ENCODE peak calls at places on chromosome 2, in six cellular contexts. A is adrenal gland, K is transverse colon, Q is GM12878, Z is suprapubic skin, P is heart left ventricle. G is an unnamed sample. For H3K27me3, the result is how much of the 10 kb centered on the place peaks cover.

GRCh38 chr2:196249860-196250259 is 78.5 kb upstream of the STK17B start:
- DNase-seq in Q (no peak), Z (no peak), P (no peak), K (peak), A (no peak), G (no peak)

GRCh38 chr2:174623106-174623680 is 25.6 kb upstream of the WIPF1 start:
- DNase-seq in K (no peak), P (no peak), Q (no peak), Z (no peak), A (no peak), G (no peak)

GRCh38 chr2:66494708-66495107 is 59.8 kb downstream of the MEIS1 start:
- DNase-seq in A (peak), Q (no peak), K (peak), P (no peak), Z (no peak), G (peak)

GRCh38 chr2:223697921-223698645 is 95.9 kb upstream of the SCG2 start:
- DNase-seq in A (no peak), K (no peak), Z (no peak), Q (no peak), P (no peak), G (no peak)

GRCh38 chr2:166158546-166158945 is 30.7 kb upstream of the SCN1A start:
- DNase-seq in Z (no peak), A (no peak), P (no peak), K (no peak), Q (no peak), G (no peak)

GRCh38 chr2:70937866-70938579 is 2.3 kb downstream of the ATP6V1B1 start:
- DNase-seq in A (no peak), P (no peak), K (no peak), Z (peak), Q (no peak), G (no peak)

GRCh38 chr2:36423172-36423571 is 67.6 kb downstream of the CRIM1 start:
- DNase-seq in A (no peak), P (no peak), Q (no peak), Z (no peak), K (peak), G (no peak)

GRCh38 chr2:99389946-99390345 is 52.8 kb downstream of the EIF5B start:
- DNase-seq in Z (no peak), Q (no peak), K (no peak), A (no peak), P (no peak), G (no peak)

GRCh38 chr2:216006164-216006663 is 7.1 kb downstream of the MREG start:
- DNase-seq in Z (no peak), Q (peak), P (no peak), A (peak), K (peak), G (peak)

GRCh38 chr2:195732569-195732968 is 75.5 kb downstream of the SLC39A10 start:
- DNase-seq in Z (no peak), Q (no peak), A (no peak), P (no peak), K (no peak), G (no peak)

GRCh38 chr2:127410871-127411396 is 7.3 kb upstream of the PROC start:
- DNase-seq in A (peak), K (no peak), Q (no peak), P (no peak), Z (no peak), G (no peak)

GRCh38 chr2:68252407-68253210 is at the start of gene PPP3R1:
- DNase-seq in K (peak), A (peak), Q (peak), Z (peak), P (peak), G (peak)

GRCh38 chr2:65053199-65053598 is 3.0 kb upstream of the CEP68 start:
- DNase-seq in K (peak), Q (peak), A (no peak), Z (no peak), P (no peak), G (no peak)

GRCh38 chr2:74206180-74206688 is 7.8 kb downstream of the MTHFD2 start:
- DNase-seq in Z (no peak), P (no peak), Q (peak), K (peak), A (no peak), G (no peak)

GRCh38 chr2:160289803-160290202 is 89.7 kb upstream of the ITGB6 start:
- DNase-seq in A (no peak), Z (no peak), P (no peak), Q (no peak), K (no peak), G (no peak)

GRCh38 chr2:187079901-187080300 is 230.9 kb upstream of the ZSWIM2 start:
- DNase-seq in Q (no peak), K (no peak), Z (no peak), A (no peak), P (no peak), G (no peak)

GRCh38 chr2:10352361-10352760 is 49.7 kb downstream of the HPCAL1 start:
- DNase-seq in Z (no peak), Q (no peak), A (no peak), K (no peak), P (no peak), G (no peak)

GRCh38 chr2:26550276-26551015 is 72.5 kb upstream of the OTOF start:
- DNase-seq in A (no peak), K (no peak), Z (peak), P (no peak), Q (no peak), G (no peak)

GRCh38 chr2:9473985-9474360 is 378 bp upstream of the IAH1 start:
- DNase-seq in A (peak), K (peak), Q (no peak), P (peak), Z (peak), G (peak)

GRCh38 chr2:157185828-157186227 is 71.7 kb upstream of the GALNT5 start:
- DNase-seq in Q (no peak), P (no peak), Z (no peak), K (no peak), A (no peak), G (no peak)

GRCh38 chr2:212520340-212520739 is 18.3 kb downstream of the ERBB4 start:
- DNase-seq in Q (no peak), A (no peak), Z (no peak), P (no peak), K (no peak), G (no peak)

GRCh38 chr2:120013569-120014223 is 819 bp downstream of the EPB41L5 start:
- DNase-seq in Z (no peak), Q (no peak), P (no peak), A (peak), K (peak), G (no peak)

GRCh38 chr2:100882645-100883613 is 63.0 kb downstream of the NPAS2 start:
- DNase-seq in Z (no peak), Q (no peak), P (no peak), A (peak), K (peak), G (no peak)

GRCh38 chr2:40554665-40555294 is 102.9 kb upstream of the SLC8A1 start:
- DNase-seq in Z (peak), Q (peak), A (peak), K (peak), P (no peak), G (no peak)

GRCh38 chr2:205913668-205914067 is 172.3 kb downstream of the INO80D start:
- DNase-seq in A (no peak), Z (no peak), K (no peak), Q (no peak), P (no peak), G (no peak)

GRCh38 chr2:227643990-227644551 is 22.5 kb upstream of the SCYGR5 start:
- DNase-seq in Z (no peak), A (no peak), Q (no peak), K (no peak), P (no peak), G (no peak)

GRCh38 chr2:9001229-9001628 is 2.3 kb downstream of the MBOAT2 start:
- DNase-seq in P (no peak), K (peak), Q (no peak), A (no peak), Z (no peak), G (no peak)

GRCh38 chr2:98377569-98377968 is 31.3 kb downstream of the CNGA3 start:
- DNase-seq in Z (no peak), Q (no peak), P (no peak), A (no peak), K (no peak), G (no peak)

GRCh38 chr2:197889041-197889440 is 84.6 kb downstream of the PLCL1 start:
- DNase-seq in Q (peak), K (no peak), P (no peak), Z (no peak), A (no peak), G (no peak)

GRCh38 chr2:100865819-100866462 is 46.0 kb downstream of the NPAS2 start:
- DNase-seq in Q (no peak), Z (peak), K (no peak), A (no peak), P (no peak), G (no peak)

GRCh38 chr2:153057743-153058142 is 339.3 kb downstream of the ARL6IP6 start:
- DNase-seq in A (no peak), K (no peak), Z (no peak), Q (no peak), P (no peak), G (no peak)

GRCh38 chr2:225038076-225038571 is 4.1 kb downstream of the DOCK10 start:
- DNase-seq in Q (no peak), P (no peak), Z (no peak), K (no peak), A (no peak), G (no peak)

GRCh38 chr2:21024722-21025389 is 19.0 kb downstream of the APOB start:
- DNase-seq in A (no peak), Q (no peak), K (no peak), P (no peak), Z (no peak), G (no peak)
- TF ChIP-seq POLR2A in A (no peak), Q (no peak), K (no peak), P (no peak), Z (no peak), G (no peak)

GRCh38 chr2:102142829-102143449 is 393 bp downstream of the IL1R1 start:
- DNase-seq in P (peak), Z (no peak), Q (no peak), A (peak), K (no peak), G (no peak)

GRCh38 chr2:102141915-102142828 is at the start of gene IL1R1:
- DNase-seq in Q (no peak), Z (peak), A (peak), P (peak), K (peak), G (peak)

GRCh38 chr2:102145107-102145506 is 2.6 kb downstream of the IL1R1 start:
- DNase-seq in Z (no peak), P (no peak), K (no peak), Q (no peak), A (no peak), G (no peak)

GRCh38 chr2:102144128-102144527 is 1.6 kb downstream of the IL1R1 start:
- DNase-seq in Z (no peak), Q (no peak), K (no peak), P (no peak), A (peak), G (no peak)

GRCh38 chr2:102143450-102143985 is 972 bp downstream of the IL1R1 start:
- DNase-seq in Q (no peak), A (peak), K (no peak), Z (no peak), P (no peak), G (no peak)
- H3K27ac ChIP-seq in Q (no peak), A (peak), K (peak), Z (peak), P (peak), G (peak)

GRCh38 chr2:112181571-112182290 is 43.5 kb downstream of the FBLN7 start:
- DNase-seq in K (no peak), A (no peak), Z (no peak), P (no peak), Q (no peak), G (no peak)
- H3K27me3 ChIP-seq in K (under half), A (under half), Z (under half), P (under half), Q (under half), G (under half)

DNA sequence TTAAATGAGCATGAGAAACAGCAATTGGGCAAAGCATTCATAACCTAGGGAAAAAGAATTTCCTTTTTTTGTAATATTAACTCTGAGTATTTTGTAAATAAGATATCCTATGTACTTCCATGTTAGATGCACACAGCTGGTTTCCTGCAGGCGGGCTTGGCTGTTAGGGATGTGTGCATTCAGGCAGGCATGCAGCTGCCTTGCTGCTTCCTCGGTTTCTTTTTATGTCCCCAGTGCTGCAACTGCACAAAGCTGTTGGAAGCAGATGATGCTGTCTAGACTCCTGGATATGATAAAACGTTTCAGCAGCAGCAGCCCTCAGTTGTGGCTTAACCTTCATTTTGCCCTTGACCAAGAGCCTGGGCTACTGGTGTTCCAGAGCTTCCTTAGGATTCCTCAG is 89.5 kb upstream of the EML6 start:
- DNase-seq in A (no peak), Q (no peak), P (no peak), K (no peak), Z (no peak), G (no peak)
- TF ChIP-seq POLR2A in A (no peak), Q (no peak), P (no peak), K (no peak), Z (no peak), G (no peak)

GRCh38 chr2:1864301-1864980 is 120.1 kb upstream of the PXDN start:
- DNase-seq in P (no peak), A (no peak), Q (no peak), Z (no peak), K (no peak), G (no peak)

GRCh38 chr2:1864981-1865421 is 120.7 kb upstream of the PXDN start:
- DNase-seq in Z (no peak), K (no peak), Q (no peak), A (no peak), P (no peak), G (no peak)

GRCh38 chr2:1866402-1867091 is 122.2 kb upstream of the PXDN start:
- DNase-seq in A (no peak), K (no peak), Q (no peak), P (no peak), Z (no peak), G (no peak)

GRCh38 chr2:1867141-1867540 is 122.8 kb upstream of the PXDN start:
- DNase-seq in Q (no peak), P (no peak), A (no peak), K (no peak), Z (no peak), G (no peak)

GRCh38 chr2:1865716-1866234 is 121.5 kb upstream of the PXDN start:
- DNase-seq in P (no peak), K (no peak), A (no peak), Q (no peak), Z (no peak), G (no peak)
- H3K27ac ChIP-seq in P (no peak), K (no peak), A (no peak), Q (no peak), Z (no peak), G (no peak)

GRCh38 chr2:128690869-128691268 is 372.2 kb upstream of the HS6ST1 start:
- DNase-seq in K (no peak), P (no peak), Q (no peak), Z (no peak), A (no peak), G (no peak)
- H3K27me3 ChIP-seq in K (under half), P (under half), Q (under half), Z (under half), A (under half), G (under half)

GRCh38 chr2:25419678-25420242 is 78.0 kb upstream of the DNMT3A start:
- DNase-seq in Q (peak), P (no peak), K (peak), A (no peak), Z (no peak), G (no peak)
- TF ChIP-seq POLR2A in Q (peak), P (no peak), K (no peak), A (no peak), Z (no peak), G (no peak)

GRCh38 chr2:181444654-181445053 is 12.5 kb upstream of the ITGA4 start:
- DNase-seq in A (no peak), Z (no peak), K (no peak), Q (no peak), P (no peak), G (no peak)

GRCh38 chr2:181438298-181438697 is 18.9 kb upstream of the ITGA4 start:
- DNase-seq in Q (no peak), P (no peak), Z (no peak), A (no peak), K (peak), G (no peak)

GRCh38 chr2:181440919-181441318 is 16.3 kb upstream of the ITGA4 start:
- DNase-seq in P (no peak), K (no peak), Z (no peak), Q (no peak), A (no peak), G (no peak)

GRCh38 chr2:181440336-181440735 is 16.9 kb upstream of the ITGA4 start:
- DNase-seq in Z (no peak), K (no peak), A (no peak), Q (no peak), P (no peak), G (no peak)
- H3K27ac ChIP-seq in Z (no peak), K (no peak), A (no peak), Q (no peak), P (no peak), G (no peak)

GRCh38 chr2:218865999-218866398 is 6.4 kb downstream of the WNT6 start:
- DNase-seq in Z (no peak), Q (no peak), P (no peak), A (no peak), K (no peak), G (no peak)
- H3K27me3 ChIP-seq in Z (half or more), Q (under half), P (half or more), A (under half), K (half or more), G (under half)